ENCODE peak calls at places on chromosomes 3 and 15, in five cellular contexts. One of them, this sample, is unnamed.

GRCh38 chr3:69080233-69080644 is at the start of gene UBA3:
- DNase-seq in uterus: peak; percentile 89
- DNase-seq in activated T-cell treated with anti-CD3 and anti-CD28 coated beads, Interleukin-2, amount 50 U/mL, for 1 hour: peak; percentile 88
- DNase-seq in AG09309: no peak
- DNase-seq in EL: peak; percentile 85
- DNase-seq in this sample: peak; percentile 94

GRCh38 chr3:182451871-182452270 is 341.4 kb upstream of the ATP11B start:
- DNase-seq in uterus: no peak
- DNase-seq in activated T-cell treated with anti-CD3 and anti-CD28 coated beads, Interleukin-2, amount 50 U/mL, for 1 hour: no peak
- DNase-seq in AG09309: no peak
- DNase-seq in EL: no peak
- DNase-seq in this sample: no peak

GRCh38 chr3:50559702-50560101 is 7.8 kb downstream of the C3orf18 start:
- DNase-seq in uterus: no peak
- DNase-seq in activated T-cell treated with anti-CD3 and anti-CD28 coated beads, Interleukin-2, amount 50 U/mL, for 1 hour: no peak
- DNase-seq in AG09309: no peak
- DNase-seq in EL: peak; percentile 45
- DNase-seq in this sample: no peak

GRCh38 chr3:58573638-58574037 is 3.6 kb downstream of the FAM107A start:
- DNase-seq in uterus: no peak
- DNase-seq in activated T-cell treated with anti-CD3 and anti-CD28 coated beads, Interleukin-2, amount 50 U/mL, for 1 hour: no peak
- DNase-seq in AG09309: no peak
- DNase-seq in EL: no peak
- DNase-seq in this sample: no peak

GRCh38 chr15:39312984-39313383 is 267.9 kb upstream of the THBS1 start:
- DNase-seq in uterus: no peak
- DNase-seq in activated T-cell treated with anti-CD3 and anti-CD28 coated beads, Interleukin-2, amount 50 U/mL, for 1 hour: no peak
- DNase-seq in AG09309: no peak
- DNase-seq in EL: no peak
- DNase-seq in this sample: no peak

GRCh38 chr3:183826448-183826847 is 1.1 kb upstream of the MAP6D1 start:
- DNase-seq in uterus: no peak
- DNase-seq in activated T-cell treated with anti-CD3 and anti-CD28 coated beads, Interleukin-2, amount 50 U/mL, for 1 hour: no peak
- DNase-seq in AG09309: no peak
- DNase-seq in EL: no peak
- DNase-seq in this sample: no peak

GRCh38 chr3:150303776-150304175 is 104.3 kb upstream of the TSC22D2 start:
- DNase-seq in uterus: no peak
- DNase-seq in activated T-cell treated with anti-CD3 and anti-CD28 coated beads, Interleukin-2, amount 50 U/mL, for 1 hour: no peak
- DNase-seq in AG09309: no peak
- DNase-seq in EL: no peak
- DNase-seq in this sample: no peak

GRCh38 chr15:96270581-96271172 is 59.8 kb upstream of the NR2F2 start:
- DNase-seq in uterus: no peak
- DNase-seq in activated T-cell treated with anti-CD3 and anti-CD28 coated beads, Interleukin-2, amount 50 U/mL, for 1 hour: no peak
- DNase-seq in AG09309: no peak
- DNase-seq in EL: peak; percentile 77
- DNase-seq in this sample: no peak

GRCh38 chr15:25090073-25090733 is 135.4 kb downstream of the SNRPN start:
- DNase-seq in uterus: no peak
- DNase-seq in activated T-cell treated with anti-CD3 and anti-CD28 coated beads, Interleukin-2, amount 50 U/mL, for 1 hour: no peak
- DNase-seq in AG09309: no peak
- DNase-seq in EL: no peak
- DNase-seq in this sample: peak; percentile 35

GRCh38 chr3:187783098-187783497 is 37.8 kb upstream of the BCL6 start:
- DNase-seq in uterus: no peak
- DNase-seq in activated T-cell treated with anti-CD3 and anti-CD28 coated beads, Interleukin-2, amount 50 U/mL, for 1 hour: no peak
- DNase-seq in AG09309: peak; percentile 94
- DNase-seq in EL: peak; percentile 77
- DNase-seq in this sample: no peak

GRCh38 chr3:53949541-53949940 is 57.9 kb upstream of the SELENOK start:
- DNase-seq in uterus: no peak
- DNase-seq in activated T-cell treated with anti-CD3 and anti-CD28 coated beads, Interleukin-2, amount 50 U/mL, for 1 hour: no peak
- DNase-seq in AG09309: no peak
- DNase-seq in EL: no peak
- DNase-seq in this sample: no peak

GRCh38 chr3:103055021-103055420 is 620.2 kb downstream of the ZPLD1 start:
- DNase-seq in uterus: no peak
- DNase-seq in activated T-cell treated with anti-CD3 and anti-CD28 coated beads, Interleukin-2, amount 50 U/mL, for 1 hour: no peak
- DNase-seq in AG09309: no peak
- DNase-seq in EL: no peak
- DNase-seq in this sample: no peak

GRCh38 chr3:149373235-149374125 is 4.0 kb downstream of the TM4SF1 start:
- DNase-seq in uterus: no peak
- DNase-seq in activated T-cell treated with anti-CD3 and anti-CD28 coated beads, Interleukin-2, amount 50 U/mL, for 1 hour: no peak
- DNase-seq in AG09309: peak; percentile 76
- DNase-seq in EL: peak; percentile 83
- DNase-seq in this sample: no peak

GRCh38 chr3:163811996-163812395 is 1266.3 kb downstream of the SI start:
- DNase-seq in uterus: no peak
- DNase-seq in activated T-cell treated with anti-CD3 and anti-CD28 coated beads, Interleukin-2, amount 50 U/mL, for 1 hour: no peak
- DNase-seq in AG09309: no peak
- DNase-seq in EL: no peak
- DNase-seq in this sample: no peak

GRCh38 chr3:10890665-10891064 is 74.6 kb downstream of the SLC6A11 start:
- DNase-seq in uterus: no peak
- DNase-seq in activated T-cell treated with anti-CD3 and anti-CD28 coated beads, Interleukin-2, amount 50 U/mL, for 1 hour: no peak
- DNase-seq in AG09309: no peak
- DNase-seq in EL: no peak
- DNase-seq in this sample: no peak

GRCh38 chr3:194370753-194371152 is 1.2 kb upstream of the LRRC15 start:
- DNase-seq in uterus: no peak
- DNase-seq in activated T-cell treated with anti-CD3 and anti-CD28 coated beads, Interleukin-2, amount 50 U/mL, for 1 hour: no peak
- DNase-seq in AG09309: no peak
- DNase-seq in EL: no peak
- DNase-seq in this sample: no peak

GRCh38 chr3:124686028-124686670 is 44.1 kb upstream of the UMPS start:
- DNase-seq in uterus: no peak
- DNase-seq in activated T-cell treated with anti-CD3 and anti-CD28 coated beads, Interleukin-2, amount 50 U/mL, for 1 hour: no peak
- DNase-seq in AG09309: no peak
- DNase-seq in EL: no peak
- DNase-seq in this sample: no peak

This sample was measured in activated CD8-positive, alpha-beta memory T cell treated with anti-CD3 and anti-CD28 coated beads for 24 hours.